ENCODE peak calls at places on chromosomes 3 and 15, in seven cellular contexts. B, R, X, L, J, O and Z are unnamed samples.

GRCh38 chr3:27985369-27986035 is 255.9 kb upstream of the CMC1 start:
- DNase-seq in B (no peak), R (no peak), X (no peak), L (no peak), J (no peak), O (no peak), Z (peak)

GRCh38 chr15:68691667-68692066 is 112.9 kb downstream of the CORO2B start:
- DNase-seq in B (no peak), R (no peak), X (no peak), L (no peak), J (no peak), O (no peak), Z (no peak)

GRCh38 chr15:75097939-75098338 is 74.5 kb downstream of the PPCDC start:
- DNase-seq in B (no peak), R (no peak), X (no peak), L (no peak), J (no peak), O (no peak), Z (no peak)

GRCh38 chr15:52653451-52653964 is 25.7 kb downstream of the ATOSA start:
- DNase-seq in B (no peak), R (no peak), X (no peak), L (no peak), J (no peak), O (no peak), Z (no peak)

GRCh38 chr3:10547413-10547812 is 42.0 kb upstream of the ATP2B2 start:
- DNase-seq in B (no peak), R (no peak), X (no peak), L (no peak), J (no peak), O (no peak), Z (no peak)

GRCh38 chr15:40751745-40752144 is 3.3 kb downstream of the RMDN3 start:
- DNase-seq in B (no peak), R (no peak), X (no peak), L (no peak), J (no peak), O (no peak), Z (no peak)

GRCh38 chr3:168289480-168289879 is 193.8 kb upstream of the GOLIM4 start:
- DNase-seq in B (no peak), R (no peak), X (no peak), L (no peak), J (no peak), O (no peak), Z (no peak)

GRCh38 chr3:170405101-170405500 is 13.6 kb upstream of the CLDN11 start:
- DNase-seq in B (no peak), R (no peak), X (no peak), L (no peak), J (no peak), O (no peak), Z (no peak)

GRCh38 chr3:14265246-14265962 is 86.8 kb downstream of the LSM3 start:
- DNase-seq in B (no peak), R (no peak), X (no peak), L (no peak), J (no peak), O (no peak), Z (no peak)

GRCh38 chr15:90479656-90480055 is 50.1 kb upstream of the CRTC3 start:
- DNase-seq in B (no peak), R (no peak), X (no peak), L (no peak), J (no peak), O (no peak), Z (no peak)

GRCh38 chr15:67031321-67031720 is 34.1 kb upstream of the SMAD3 start:
- DNase-seq in B (no peak), R (no peak), X (no peak), L (no peak), J (no peak), O (no peak), Z (no peak)

GRCh38 chr3:42001777-42002176 is 39.9 kb upstream of the ULK4 start:
- DNase-seq in B (no peak), R (no peak), X (no peak), L (no peak), J (no peak), O (no peak), Z (no peak)

GRCh38 chr3:113698891-113699465 is 2.5 kb upstream of the USF3 start:
- DNase-seq in B (peak), R (no peak), X (no peak), L (no peak), J (peak), O (peak), Z (no peak)

GRCh38 chr15:23897576-23897975 is 210.5 kb upstream of the NDN start:
- DNase-seq in B (no peak), R (no peak), X (no peak), L (no peak), J (no peak), O (peak), Z (peak)

GRCh38 chr15:82186748-82187415 is 75.7 kb downstream of the EFL1 start:
- DNase-seq in B (no peak), R (no peak), X (no peak), L (no peak), J (no peak), O (no peak), Z (no peak)

GRCh38 chr3:49001155-49001554 is 6.0 kb upstream of the WDR6 start:
- DNase-seq in B (no peak), R (no peak), X (no peak), L (no peak), J (no peak), O (no peak), Z (no peak)

GRCh38 chr3:42061711-42062408 is 29.3 kb upstream of the TRAK1 start:
- DNase-seq in B (peak), R (no peak), X (peak), L (no peak), J (no peak), O (no peak), Z (no peak)

GRCh38 chr3:49020335-49021212 is 1.3 kb upstream of the NDUFAF3 start:
- DNase-seq in B (peak), R (no peak), X (peak), L (no peak), J (no peak), O (peak), Z (peak)

GRCh38 chr15:76973362-76973743 is 21.6 kb upstream of the PSTPIP1 start:
- DNase-seq in B (no peak), R (peak), X (peak), L (peak), J (no peak), O (peak), Z (peak)

GRCh38 chr3:178325330-178325729 is 210.9 kb upstream of the KCNMB2 start:
- DNase-seq in B (no peak), R (no peak), X (no peak), L (no peak), J (no peak), O (no peak), Z (no peak)

GRCh38 chr3:71425491-71426071 is 157.9 kb downstream of the FOXP1 start:
- DNase-seq in B (no peak), R (no peak), X (peak), L (no peak), J (no peak), O (no peak), Z (no peak)

GRCh38 chr15:83198476-83198875 is 9.1 kb downstream of the HDGFL3 start:
- DNase-seq in B (no peak), R (no peak), X (no peak), L (no peak), J (no peak), O (no peak), Z (no peak)

GRCh38 chr3:99410789-99411311 is 227.5 kb upstream of the COL8A1 start:
- DNase-seq in B (no peak), R (no peak), X (no peak), L (no peak), J (no peak), O (no peak), Z (no peak)

GRCh38 chr3:126432901-126433480 is 38.3 kb downstream of the CFAP100 start:
- DNase-seq in B (no peak), R (no peak), X (no peak), L (no peak), J (no peak), O (no peak), Z (no peak)

GRCh38 chr3:123448503-123449091 is at the start of gene ADCY5:
- DNase-seq in B (no peak), R (no peak), X (no peak), L (peak), J (peak), O (no peak), Z (peak)

GRCh38 chr15:91099616-91100560 is at the start of gene SV2B:
- DNase-seq in B (no peak), R (peak), X (no peak), L (peak), J (peak), O (peak), Z (peak)

GRCh38 chr15:98733098-98733497 is 84.8 kb downstream of the IGF1R start:
- DNase-seq in B (no peak), R (no peak), X (no peak), L (no peak), J (no peak), O (no peak), Z (no peak)

GRCh38 chr15:98730860-98731711 is 82.7 kb downstream of the IGF1R start:
- DNase-seq in B (no peak), R (no peak), X (no peak), L (no peak), J (no peak), O (no peak), Z (no peak)

GRCh38 chr15:98729446-98730042 is 81.2 kb downstream of the IGF1R start:
- DNase-seq in B (no peak), R (no peak), X (no peak), L (no peak), J (no peak), O (peak), Z (no peak)

GRCh38 chr15:98734472-98735284 is 86.3 kb downstream of the IGF1R start:
- DNase-seq in B (no peak), R (no peak), X (no peak), L (no peak), J (no peak), O (no peak), Z (no peak)

DNA sequence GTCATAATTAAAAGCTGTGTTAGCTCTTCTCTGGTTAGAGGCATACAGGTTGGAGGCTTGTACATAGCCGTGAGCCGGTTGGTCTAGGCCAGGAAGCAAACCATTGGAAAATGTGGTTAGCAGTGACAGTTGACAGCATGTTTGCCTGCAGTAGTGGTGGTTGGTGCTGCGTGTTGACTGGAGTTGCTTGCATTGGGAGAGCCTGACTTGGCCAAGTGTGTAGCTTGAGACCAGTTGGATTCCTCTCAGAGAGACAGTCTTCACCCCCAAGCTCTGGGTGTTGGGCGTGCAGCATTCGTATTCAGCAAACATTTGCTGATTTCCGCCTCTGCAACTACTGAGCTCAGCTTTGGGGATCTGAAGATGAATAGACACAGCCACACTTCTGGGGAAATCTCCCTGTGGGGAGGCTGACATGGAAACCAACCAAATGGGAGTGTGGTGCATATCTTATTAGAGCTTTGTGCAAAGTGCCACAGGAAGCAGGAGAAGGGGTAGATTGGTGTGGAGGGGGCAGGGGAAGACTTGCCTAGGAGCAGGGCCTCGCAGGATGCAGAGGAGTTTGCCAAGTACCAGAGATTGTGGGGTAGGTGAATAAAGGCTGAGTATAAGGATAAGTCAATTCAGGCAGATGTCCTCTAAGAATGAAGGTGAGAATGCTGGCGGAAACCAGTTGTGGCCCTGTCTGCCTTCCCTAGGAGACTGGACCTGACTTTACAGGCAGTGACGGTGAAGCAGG is 83.5 kb downstream of the IGF1R start:
- DNase-seq in B (no peak), R (no peak), X (no peak), L (no peak), J (no peak), O (no peak), Z (no peak)
- H3K27ac ChIP-seq in B (no peak), R (no peak), X (no peak), L (no peak), J (no peak), O (no peak), Z (no peak)

GRCh38 chr3:37859908-37860199 is 1.8 kb upstream of the CTDSPL start:
- DNase-seq in B (no peak), R (no peak), X (no peak), L (no peak), J (no peak), O (no peak), Z (no peak)
- H3K27ac ChIP-seq in B (peak), R (no peak), X (no peak), L (no peak), J (peak), O (peak), Z (peak)

GRCh38 chr3:129734449-129734848 is 128.0 kb upstream of the PLXND1 start:
- DNase-seq in B (no peak), R (no peak), X (no peak), L (no peak), J (no peak), O (no peak), Z (no peak)

GRCh38 chr3:129727707-129728106 is 121.2 kb upstream of the PLXND1 start:
- DNase-seq in B (no peak), R (no peak), X (no peak), L (no peak), J (no peak), O (no peak), Z (no peak)

GRCh38 chr3:129735638-129736037 is 129.2 kb upstream of the PLXND1 start:
- DNase-seq in B (no peak), R (no peak), X (no peak), L (no peak), J (no peak), O (no peak), Z (no peak)

GRCh38 chr3:129736070-129736469 is 129.6 kb upstream of the PLXND1 start:
- DNase-seq in B (no peak), R (no peak), X (no peak), L (no peak), J (no peak), O (no peak), Z (no peak)

GRCh38 chr3:129732200-129732876 is 125.9 kb upstream of the PLXND1 start:
- DNase-seq in B (no peak), R (no peak), X (no peak), L (no peak), J (no peak), O (no peak), Z (no peak)
- H3K27ac ChIP-seq in B (no peak), R (no peak), X (no peak), L (no peak), J (no peak), O (no peak), Z (no peak)

GRCh38 chr15:35633677-35634076 is 87.7 kb upstream of the DPH6 start:
- DNase-seq in B (no peak), R (no peak), X (no peak), L (no peak), J (no peak), O (no peak), Z (no peak)

GRCh38 chr15:35627696-35628095 is 81.7 kb upstream of the DPH6 start:
- DNase-seq in B (no peak), R (no peak), X (no peak), L (no peak), J (no peak), O (no peak), Z (no peak)

GRCh38 chr15:35626984-35627383 is 81.0 kb upstream of the DPH6 start:
- DNase-seq in B (no peak), R (no peak), X (no peak), L (no peak), J (no peak), O (no peak), Z (no peak)

GRCh38 chr15:35630985-35631384 is 85.0 kb upstream of the DPH6 start:
- DNase-seq in B (no peak), R (no peak), X (no peak), L (no peak), J (no peak), O (no peak), Z (no peak)

DNA sequence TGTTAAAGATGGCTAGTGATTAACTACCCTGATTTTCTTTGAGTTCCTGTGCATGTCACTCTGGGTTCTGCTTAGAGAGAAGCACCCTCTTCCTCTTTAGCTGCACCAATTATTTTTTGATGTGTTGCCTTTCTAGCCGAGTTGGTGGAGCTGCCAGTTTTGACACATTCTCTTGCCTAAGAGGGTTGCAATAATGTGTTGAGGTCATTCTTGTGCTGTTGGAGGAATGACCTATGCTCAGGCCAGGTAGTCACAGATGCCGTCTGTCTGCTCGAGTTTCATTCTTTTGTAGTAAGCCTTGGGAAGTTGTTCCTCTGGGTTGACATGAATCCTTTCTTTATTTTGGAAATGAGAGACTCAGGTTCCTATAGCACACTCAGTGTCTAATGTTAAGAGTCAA is 84.6 kb upstream of the DPH6 start:
- DNase-seq in B (no peak), R (no peak), X (no peak), L (no peak), J (no peak), O (no peak), Z (no peak)
- H3K27ac ChIP-seq in B (no peak), R (no peak), X (no peak), L (no peak), J (no peak), O (no peak), Z (no peak)

GRCh38 chr3:188760408-188760807 is 411.4 kb upstream of the TPRG1 start:
- DNase-seq in B (no peak), R (no peak), X (no peak), L (no peak), J (no peak), O (no peak), Z (no peak)

GRCh38 chr3:188769833-188770232 is 401.9 kb upstream of the TPRG1 start:
- DNase-seq in B (no peak), R (no peak), X (no peak), L (no peak), J (no peak), O (no peak), Z (no peak)

GRCh38 chr3:188759516-188760005 is 412.2 kb upstream of the TPRG1 start:
- DNase-seq in B (no peak), R (no peak), X (no peak), L (no peak), J (no peak), O (no peak), Z (no peak)

DNA sequence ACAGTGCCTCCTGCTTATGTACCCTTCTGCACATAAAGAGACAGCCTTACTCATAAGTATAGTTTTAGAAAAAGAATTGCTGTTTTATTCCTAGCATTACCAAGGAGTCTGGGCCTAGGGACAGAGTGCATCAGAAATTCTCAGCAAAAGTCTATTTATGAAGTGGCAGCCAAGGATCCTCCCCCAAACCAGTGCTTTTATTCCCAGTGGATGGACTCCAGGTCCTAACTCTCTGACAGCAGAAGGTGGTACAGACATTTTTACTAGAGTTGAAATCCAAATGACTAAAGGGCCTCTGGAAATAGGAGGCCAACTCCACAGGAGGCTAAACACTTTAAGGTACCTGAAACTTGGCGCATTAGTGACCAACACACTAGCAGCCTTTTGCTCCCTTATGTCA is 407.2 kb upstream of the TPRG1 start:
- DNase-seq in B (no peak), R (no peak), X (no peak), L (no peak), J (no peak), O (no peak), Z (no peak)
- H3K27ac ChIP-seq in B (no peak), R (no peak), X (no peak), L (no peak), J (no peak), O (no peak), Z (no peak)

GRCh38 chr15:51121631-51122225 is 27.0 kb upstream of the TNFAIP8L3 start:
- DNase-seq in B (no peak), R (no peak), X (no peak), L (no peak), J (no peak), O (no peak), Z (no peak)
- H3K27ac ChIP-seq in B (no peak), R (no peak), X (no peak), L (no peak), J (no peak), O (no peak), Z (no peak)

DNA sequence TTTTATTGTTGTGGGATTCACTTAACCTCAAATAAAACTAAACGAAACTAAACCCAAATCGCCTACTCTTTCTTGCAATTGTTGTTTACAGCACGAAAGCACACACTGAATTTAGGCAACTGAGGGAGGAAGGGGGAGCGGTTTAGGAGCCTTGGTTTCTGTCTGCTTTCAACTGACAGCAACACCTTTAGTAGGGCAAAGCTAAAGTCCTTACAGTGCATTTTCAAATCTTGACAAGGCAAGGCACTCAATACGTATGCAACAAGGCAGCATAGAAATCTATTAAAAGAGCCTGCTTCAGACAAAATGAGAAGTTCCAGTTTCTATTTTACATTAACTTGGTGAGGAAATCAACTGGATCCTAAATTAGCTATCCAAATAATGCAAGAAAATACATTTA is 174.6 kb downstream of the CHST2 start:
- DNase-seq in B (no peak), R (no peak), X (peak), L (no peak), J (no peak), O (no peak), Z (no peak)
- H3K27ac ChIP-seq in B (no peak), R (no peak), X (peak), L (no peak), J (no peak), O (no peak), Z (no peak)

DNA sequence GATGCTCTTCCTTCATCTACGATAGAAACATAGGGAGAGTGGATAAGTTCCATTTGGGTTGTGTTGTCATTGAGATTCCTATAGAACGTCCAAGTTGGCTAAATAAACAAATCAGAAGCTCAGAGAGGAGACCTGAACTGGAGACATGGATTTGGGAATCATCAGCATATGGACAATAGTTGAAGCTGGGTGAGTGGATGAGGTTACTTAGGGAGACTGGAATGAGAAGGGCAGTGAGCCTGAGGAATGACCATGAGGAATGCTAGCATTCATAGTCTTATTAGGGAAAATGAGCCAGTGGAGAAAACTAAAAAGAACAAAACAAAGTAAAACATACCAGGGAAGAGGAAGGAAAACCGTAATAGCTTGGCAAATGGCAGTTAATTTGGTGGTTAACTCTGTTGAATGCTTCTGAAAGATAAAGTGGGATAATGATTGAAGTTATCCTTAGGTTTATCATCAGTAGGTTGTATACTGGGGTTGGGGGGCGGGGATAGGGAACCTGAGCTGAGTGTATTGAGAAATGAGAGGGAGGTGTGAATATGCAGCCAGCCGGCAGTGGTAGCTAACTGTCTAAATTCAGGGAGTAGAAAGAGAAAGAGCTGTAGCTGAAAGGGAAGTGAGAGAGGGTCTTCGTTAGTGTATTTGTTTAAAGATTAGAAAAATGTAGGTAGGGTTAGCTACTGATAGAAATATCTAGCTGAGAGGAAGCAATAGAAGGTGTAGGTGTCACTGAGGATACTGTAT is 74.6 kb downstream of the ARHGEF26 start:
- DNase-seq in B (no peak), R (no peak), X (no peak), L (no peak), J (no peak), O (no peak), Z (no peak)
- H3K27ac ChIP-seq in B (no peak), R (no peak), X (no peak), L (no peak), J (no peak), O (no peak), Z (no peak)